ENCODE peak calls at places on chromosomes 2 and 18, in six cellular contexts. T is WTC11; H is stimulated activated CD4-positive, alpha-beta T cell treated with anti-CD3 and anti-CD28 coated beads, Interleukin-15, amount 100 ng/mL, for 24 hours; V is NAMALWA; Q is Kasumi-1; K is left lung. Z is an unnamed sample.

GRCh38 chr2:95276244-95276887 is 2.1 kb downstream of the PROM2 start:
- DNase-seq in V (no peak), Q (no peak), K (peak; percentile 67), T (no peak), H (no peak), Z (no peak)

GRCh38 chr2:218465987-218466633 is 47.2 kb downstream of the VIL1 start:
- DNase-seq in H (no peak), V (peak; percentile 48), K (no peak), Q (peak; percentile 32), T (no peak), Z (no peak)

GRCh38 chr18:7417742-7418141 is 149.4 kb upstream of the PTPRM start:
- DNase-seq in K (no peak), V (no peak), H (no peak), Q (no peak), T (no peak), Z (no peak)

GRCh38 chr2:26561918-26562810 is 79.0 kb downstream of the CIB4 start:
- DNase-seq in K (peak; percentile 84), V (no peak), T (peak; percentile 47), Q (peak; percentile 10), H (peak; percentile 59), Z (no peak)

GRCh38 chr2:1950474-1950873 is 206.2 kb upstream of the PXDN start:
- DNase-seq in H (no peak), T (no peak), V (no peak), Q (no peak), K (no peak), Z (no peak)

GRCh38 chr2:68448671-68449394 is 18.3 kb downstream of the FBXO48 start:
- DNase-seq in H (no peak), V (no peak), T (no peak), K (peak; percentile 62), Q (no peak), Z (no peak)

GRCh38 chr2:241965931-241966412 is 96.4 kb downstream of the RTP5 start:
- DNase-seq in Q (peak; percentile 80), V (peak; percentile 65), K (no peak), T (no peak), H (peak; percentile 87), Z (no peak)

GRCh38 chr2:219595250-219595649 is 2.4 kb upstream of the STK11IP start:
- DNase-seq in V (no peak), Q (peak; percentile 35), K (no peak), H (no peak), T (no peak), Z (no peak)

GRCh38 chr18:44895176-44895798 is 214.6 kb downstream of the SETBP1 start:
- DNase-seq in T (no peak), H (peak; percentile 54), V (peak; percentile 45), Q (peak; percentile 52), K (no peak), Z (no peak)